ENCODE peak calls at places on chromosomes 4 and X, in nine cellular contexts. One of them, this sample, is unnamed.

GRCh38 chrX:39157796-39158195 is 356.5 kb downstream of the MID1IP1 start:
- DNase-seq in GM23338: no peak
- DNase-seq in neural progenitor cell: no peak
- DNase-seq in GM23248: no peak
- DNase-seq in PC-3: no peak
- DNase-seq in SK-N-SH: no peak
- DNase-seq in MM.1S: no peak
- DNase-seq in HCT116: no peak
- DNase-seq in hepatocyte: no peak
- DNase-seq in this sample: no peak

GRCh38 chrX:43505759-43506158 is 150.3 kb upstream of the MAOA start:
- DNase-seq in PC-3: peak; percentile 2
- DNase-seq in GM23248: peak; percentile 18
- DNase-seq in SK-N-SH: no peak
- DNase-seq in GM23338: no peak
- DNase-seq in MM.1S: no peak
- DNase-seq in neural progenitor cell: no peak
- DNase-seq in HCT116: no peak
- DNase-seq in hepatocyte: no peak
- DNase-seq in this sample: no peak

GRCh38 chrX:40623665-40624064 is 437 bp downstream of the MPC1L start:
- DNase-seq in HCT116: no peak
- DNase-seq in PC-3: no peak
- DNase-seq in GM23338: no peak
- DNase-seq in hepatocyte: no peak
- DNase-seq in neural progenitor cell: no peak
- DNase-seq in MM.1S: no peak
- DNase-seq in SK-N-SH: no peak
- DNase-seq in GM23248: no peak
- DNase-seq in this sample: no peak

GRCh38 chr4:74628808-74629616 is 165.3 kb downstream of the BTC start:
- DNase-seq in MM.1S: no peak
- DNase-seq in HCT116: no peak
- DNase-seq in SK-N-SH: no peak
- DNase-seq in hepatocyte: peak; percentile 51
- DNase-seq in GM23338: no peak
- DNase-seq in neural progenitor cell: no peak
- DNase-seq in GM23248: peak; percentile 58
- DNase-seq in PC-3: peak; percentile 52
- DNase-seq in this sample: no peak

GRCh38 chrX:153438522-153438921 is 7.3 kb downstream of the TREX2 start:
- DNase-seq in hepatocyte: peak; percentile 39
- DNase-seq in MM.1S: no peak
- DNase-seq in GM23248: peak; percentile 49
- DNase-seq in GM23338: no peak
- DNase-seq in HCT116: no peak
- DNase-seq in SK-N-SH: no peak
- DNase-seq in neural progenitor cell: peak; percentile 44
- DNase-seq in PC-3: no peak
- DNase-seq in this sample: peak; percentile 48

GRCh38 chr4:177225605-177226004 is 84.1 kb upstream of the NEIL3 start:
- DNase-seq in MM.1S: peak; percentile 71
- DNase-seq in GM23248: no peak
- DNase-seq in SK-N-SH: no peak
- DNase-seq in hepatocyte: no peak
- DNase-seq in HCT116: no peak
- DNase-seq in neural progenitor cell: no peak
- DNase-seq in GM23338: no peak
- DNase-seq in PC-3: no peak
- DNase-seq in this sample: no peak

GRCh38 chr4:147843162-147843561 is 111.3 kb downstream of the ARHGAP10 start:
- DNase-seq in PC-3: peak; percentile 52
- DNase-seq in GM23338: peak; percentile 50
- DNase-seq in neural progenitor cell: no peak
- DNase-seq in hepatocyte: peak; percentile 63
- DNase-seq in MM.1S: peak; percentile 38
- DNase-seq in SK-N-SH: no peak
- DNase-seq in GM23248: no peak
- DNase-seq in HCT116: peak; percentile 47
- DNase-seq in this sample: peak; percentile 19

GRCh38 chrX:27675493-27675892 is 85.3 kb downstream of the DCAF8L2 start:
- DNase-seq in GM23338: no peak
- DNase-seq in HCT116: no peak
- DNase-seq in SK-N-SH: no peak
- DNase-seq in hepatocyte: peak; percentile 17
- DNase-seq in MM.1S: no peak
- DNase-seq in GM23248: peak; percentile 0
- DNase-seq in PC-3: peak; percentile 70
- DNase-seq in neural progenitor cell: no peak
- DNase-seq in this sample: no peak

GRCh38 chr4:110033994-110034393 is 121.3 kb downstream of the EGF start:
- DNase-seq in GM23248: no peak
- DNase-seq in hepatocyte: no peak
- DNase-seq in PC-3: no peak
- DNase-seq in SK-N-SH: no peak
- DNase-seq in neural progenitor cell: no peak
- DNase-seq in HCT116: no peak
- DNase-seq in GM23338: no peak
- DNase-seq in MM.1S: peak; percentile 31
- DNase-seq in this sample: no peak

GRCh38 chr4:115973768-115974167 is 860.3 kb upstream of the NDST4 start:
- DNase-seq in neural progenitor cell: peak; percentile 53
- DNase-seq in hepatocyte: no peak
- DNase-seq in MM.1S: no peak
- DNase-seq in GM23248: no peak
- DNase-seq in HCT116: no peak
- DNase-seq in SK-N-SH: no peak
- DNase-seq in GM23338: peak; percentile 84
- DNase-seq in PC-3: no peak
- DNase-seq in this sample: no peak

GRCh38 chr4:78781925-78782324 is 5.8 kb downstream of the BMP2K start:
- DNase-seq in neural progenitor cell: no peak
- DNase-seq in PC-3: no peak
- DNase-seq in SK-N-SH: no peak
- DNase-seq in hepatocyte: peak; percentile 45
- DNase-seq in HCT116: no peak
- DNase-seq in GM23248: no peak
- DNase-seq in GM23338: no peak
- DNase-seq in MM.1S: no peak
- DNase-seq in this sample: peak; percentile 22

GRCh38 chrX:2576793-2577192 is 76.0 kb upstream of the DHRSX start:
- DNase-seq in neural progenitor cell: no peak
- DNase-seq in HCT116: peak; percentile 49
- DNase-seq in SK-N-SH: no peak
- DNase-seq in GM23248: peak; percentile 22
- DNase-seq in MM.1S: no peak
- DNase-seq in hepatocyte: no peak
- DNase-seq in PC-3: peak; percentile 55
- DNase-seq in GM23338: no peak
- DNase-seq in this sample: no peak

GRCh38 chrX:149717803-149718202 is 5.9 kb downstream of the MAGEA11 start:
- DNase-seq in SK-N-SH: no peak
- DNase-seq in PC-3: no peak
- DNase-seq in GM23338: no peak
- DNase-seq in MM.1S: no peak
- DNase-seq in neural progenitor cell: no peak
- DNase-seq in hepatocyte: no peak
- DNase-seq in GM23248: no peak
- DNase-seq in HCT116: no peak
- DNase-seq in this sample: no peak

GRCh38 chrX:65451663-65452062 is 82.9 kb downstream of the LAS1L start:
- DNase-seq in PC-3: peak; percentile 53
- DNase-seq in SK-N-SH: peak; percentile 9
- DNase-seq in neural progenitor cell: peak; percentile 42
- DNase-seq in HCT116: peak; percentile 6
- DNase-seq in GM23338: peak; percentile 56
- DNase-seq in GM23248: peak; percentile 50
- DNase-seq in hepatocyte: peak; percentile 48
- DNase-seq in MM.1S: peak; percentile 63
- DNase-seq in this sample: peak; percentile 64

GRCh38 chr4:129394635-129395034 is 298.7 kb downstream of the C4orf33 start:
- DNase-seq in PC-3: no peak
- DNase-seq in hepatocyte: no peak
- DNase-seq in GM23248: no peak
- DNase-seq in GM23338: no peak
- DNase-seq in MM.1S: no peak
- DNase-seq in SK-N-SH: no peak
- DNase-seq in neural progenitor cell: no peak
- DNase-seq in HCT116: no peak
- DNase-seq in this sample: no peak

GRCh38 chrX:16664059-16664458 is 14.1 kb downstream of the S100G start:
- DNase-seq in GM23248: peak; percentile 19
- DNase-seq in SK-N-SH: no peak
- DNase-seq in HCT116: no peak
- DNase-seq in PC-3: peak; percentile 60
- DNase-seq in GM23338: no peak
- DNase-seq in MM.1S: no peak
- DNase-seq in neural progenitor cell: no peak
- DNase-seq in hepatocyte: no peak
- DNase-seq in this sample: no peak

GRCh38 chr4:32775049-32775448 is 2054.9 kb downstream of the PCDH7 start:
- DNase-seq in GM23338: peak; percentile 69
- DNase-seq in GM23248: no peak
- DNase-seq in MM.1S: no peak
- DNase-seq in SK-N-SH: peak; percentile 1
- DNase-seq in hepatocyte: peak; percentile 42
- DNase-seq in PC-3: peak; percentile 69
- DNase-seq in HCT116: peak; percentile 69
- DNase-seq in neural progenitor cell: peak; percentile 57
- DNase-seq in this sample: peak; percentile 58

DNA sequence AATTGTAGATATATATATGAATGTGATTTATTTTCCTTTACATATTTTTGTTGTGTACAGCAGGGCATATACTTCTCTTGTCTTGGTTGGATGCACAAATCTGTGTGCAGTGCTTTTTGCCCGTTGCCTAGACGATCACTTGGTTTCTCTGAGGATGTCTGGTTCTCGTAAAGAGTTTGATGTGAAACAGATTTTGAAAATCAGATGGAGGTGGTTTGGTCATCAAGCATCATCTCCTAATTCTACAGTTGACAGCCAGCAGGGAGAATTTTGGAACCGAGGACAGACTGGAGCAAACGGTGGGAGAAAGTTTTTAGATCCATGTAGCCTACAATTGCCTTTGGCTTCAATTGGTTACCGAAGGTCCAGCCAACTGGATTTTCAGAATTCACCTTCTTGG is 467 bp downstream of the KLHL5 start:
- DNase-seq in hepatocyte: no peak
- DNase-seq in PC-3: no peak
- DNase-seq in MM.1S: no peak
- DNase-seq in HCT116: no peak
- DNase-seq in SK-N-SH: peak; percentile 28
- DNase-seq in neural progenitor cell: no peak
- DNase-seq in GM23248: peak; percentile 22
- DNase-seq in GM23338: no peak
- DNase-seq in this sample: no peak
- H2AFZ ChIP-seq in hepatocyte: no peak overlapping the region
- H2AFZ ChIP-seq in PC-3: no peak overlapping the region
- H2AFZ ChIP-seq in MM.1S: no peak overlapping the region
- H2AFZ ChIP-seq in HCT116: no peak overlapping the region
- H2AFZ ChIP-seq in SK-N-SH: no peak overlapping the region
- H2AFZ ChIP-seq in neural progenitor cell: no peak overlapping the region
- H2AFZ ChIP-seq in GM23248: peak overlapping the region; percentile 19
- H2AFZ ChIP-seq in GM23338: no peak overlapping the region
- H2AFZ ChIP-seq in this sample: no peak overlapping the region

GRCh38 chrX:45553417-45553816 is 352.7 kb upstream of the DIPK2B start:
- DNase-seq in hepatocyte: no peak
- DNase-seq in neural progenitor cell: no peak
- DNase-seq in HCT116: no peak
- DNase-seq in GM23338: no peak
- DNase-seq in SK-N-SH: no peak
- DNase-seq in PC-3: no peak
- DNase-seq in GM23248: no peak
- DNase-seq in MM.1S: no peak
- DNase-seq in this sample: no peak
- H4K20me1 ChIP-seq in hepatocyte: no peaks in the 10 kb centered on the region
- H4K20me1 ChIP-seq in neural progenitor cell: no peaks in the 10 kb centered on the region
- H4K20me1 ChIP-seq in HCT116: no peaks in the 10 kb centered on the region
- H4K20me1 ChIP-seq in GM23338: no peaks in the 10 kb centered on the region
- H4K20me1 ChIP-seq in SK-N-SH: no peaks in the 10 kb centered on the region
- H4K20me1 ChIP-seq in PC-3: no peaks in the 10 kb centered on the region
- H4K20me1 ChIP-seq in GM23248: no peaks in the 10 kb centered on the region
- H4K20me1 ChIP-seq in MM.1S: no peaks in the 10 kb centered on the region
- H4K20me1 ChIP-seq in this sample: no peaks in the 10 kb centered on the region

DNA sequence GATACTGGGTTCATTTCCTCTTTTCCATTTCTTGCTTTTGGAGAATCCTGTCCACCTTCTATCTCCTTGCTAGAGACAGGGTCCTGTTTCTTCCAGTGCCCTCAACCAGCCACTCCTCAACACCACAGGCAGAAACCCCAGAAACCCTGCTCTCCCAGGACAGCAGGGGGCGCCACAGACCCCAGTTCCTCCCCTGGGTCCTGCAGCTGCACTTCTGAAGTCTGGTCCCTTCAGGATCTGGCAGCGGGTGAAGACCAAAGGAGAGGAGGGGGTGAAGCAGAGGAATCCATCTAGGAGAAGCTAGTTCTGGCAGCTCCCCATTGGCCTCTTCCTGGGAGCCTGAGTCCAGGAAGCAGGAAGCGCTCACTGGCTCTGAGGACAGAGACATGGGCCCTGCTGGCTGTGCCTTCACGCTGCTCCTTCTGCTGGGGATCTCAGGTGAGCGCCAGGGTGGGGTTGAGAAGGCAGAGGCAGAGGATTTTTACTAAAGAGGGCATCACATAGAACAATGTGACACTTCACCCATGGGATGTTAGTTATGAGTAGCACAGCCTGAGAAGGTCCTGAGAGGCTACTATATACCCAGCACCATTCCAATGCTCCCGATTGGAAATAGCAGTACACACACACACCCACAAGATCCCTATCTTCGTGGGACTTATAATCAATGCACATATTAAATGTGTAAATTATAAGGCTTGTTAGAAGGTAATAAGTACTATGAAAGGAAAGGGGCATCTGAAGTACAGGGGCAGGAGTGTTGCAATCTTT is at the start of gene PRSS48:
- DNase-seq in hepatocyte: peak; percentile 68
- DNase-seq in GM23248: peak; percentile 64
- DNase-seq in MM.1S: peak; percentile 58
- DNase-seq in HCT116: peak; percentile 34
- DNase-seq in SK-N-SH: peak; percentile 68
- DNase-seq in GM23338: peak; percentile 92
- DNase-seq in neural progenitor cell: peak; percentile 84
- DNase-seq in PC-3: peak; percentile 61
- DNase-seq in this sample: peak; percentile 48
- TF ChIP-seq EZH2phosphoT487 in hepatocyte: no peak
- TF ChIP-seq EZH2phosphoT487 in GM23248: no peak
- TF ChIP-seq EZH2phosphoT487 in MM.1S: no peak
- TF ChIP-seq EZH2phosphoT487 in HCT116: no peak
- TF ChIP-seq EZH2phosphoT487 in SK-N-SH: no peak
- TF ChIP-seq EZH2phosphoT487 in GM23338: no peak
- TF ChIP-seq EZH2phosphoT487 in neural progenitor cell: no peak
- TF ChIP-seq EZH2phosphoT487 in PC-3: no peak
- TF ChIP-seq EZH2phosphoT487 in this sample: no peak

DNA sequence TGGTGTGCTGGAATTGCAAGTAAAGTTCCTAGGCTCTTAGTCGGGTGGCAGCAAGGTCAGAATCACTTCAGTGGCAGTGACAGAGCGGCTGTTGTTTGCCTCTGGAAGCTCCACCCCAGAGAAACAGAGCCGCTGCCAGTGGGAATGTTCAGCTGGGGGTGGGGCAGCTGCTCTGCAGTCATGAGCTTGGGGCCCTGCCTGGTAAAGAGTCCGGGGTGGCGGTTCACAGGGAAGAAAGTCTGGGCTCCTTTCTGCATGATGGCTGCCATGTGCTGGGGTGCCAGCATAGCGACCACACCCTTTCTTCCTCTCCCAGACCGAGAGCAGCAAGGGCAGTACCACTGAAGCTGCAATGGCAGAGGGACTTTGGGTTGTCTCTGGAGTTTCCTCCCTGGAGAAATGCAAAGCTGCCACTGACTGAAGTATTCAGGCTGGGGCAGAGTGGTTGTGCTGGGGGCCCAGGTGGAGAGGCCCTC is 108.8 kb upstream of the CENPE start:
- DNase-seq in HCT116: no peak
- DNase-seq in PC-3: peak; percentile 3
- DNase-seq in MM.1S: no peak
- DNase-seq in GM23248: peak; percentile 8
- DNase-seq in SK-N-SH: peak; percentile 15
- DNase-seq in GM23338: peak; percentile 34
- DNase-seq in hepatocyte: peak; percentile 82
- DNase-seq in neural progenitor cell: peak; percentile 5
- DNase-seq in this sample: no peak
- H2AFZ ChIP-seq in HCT116: no peak overlapping the region
- H2AFZ ChIP-seq in PC-3: no peak overlapping the region
- H2AFZ ChIP-seq in MM.1S: no peak overlapping the region
- H2AFZ ChIP-seq in GM23248: no peak overlapping the region
- H2AFZ ChIP-seq in SK-N-SH: peak overlapping the region; percentile 36
- H2AFZ ChIP-seq in GM23338: peak overlapping the region; percentile 52
- H2AFZ ChIP-seq in hepatocyte: peak overlapping the region; percentile 69
- H2AFZ ChIP-seq in neural progenitor cell: no peak overlapping the region
- H2AFZ ChIP-seq in this sample: no peak overlapping the region